ENCODE peak calls at places on chromosomes 1 and 21, in nine cellular contexts. B is A549, I is fibroblast of lung, R is IMR-90, N is psoas muscle, U is left ventricle myocardium inferior, H is vagina, J is AG04450, X is brain microvascular endothelial cell. M is an unnamed sample.

GRCh38 chr1:224183591-224184312 is 712 bp downstream of the DEGS1 start:
- DNase-seq in B (peak), I (peak), R (peak), N (peak), U (peak), H (no peak), J (no peak), X (peak), M (peak)

GRCh38 chr1:97849350-97850339 is 71.2 kb downstream of the DPYD start:
- DNase-seq in B (peak), I (peak), R (peak), N (no peak), U (no peak), H (no peak), J (peak), X (peak), M (no peak)

GRCh38 chr1:48619529-48619928 is 147.5 kb upstream of the SPATA6 start:
- DNase-seq in B (peak), I (no peak), R (peak), N (peak), U (no peak), H (no peak), J (no peak), X (peak), M (no peak)

GRCh38 chr1:54490361-54491248 is 57.4 kb upstream of the ACOT11 start:
- DNase-seq in B (no peak), I (no peak), R (no peak), N (no peak), U (peak), H (no peak), J (no peak), X (no peak), M (peak)

GRCh38 chr1:26724938-26725337 is 29.1 kb downstream of the ARID1A start:
- DNase-seq in B (no peak), I (no peak), R (no peak), N (no peak), U (no peak), H (no peak), J (no peak), X (no peak), M (no peak)

GRCh38 chr21:14742119-14742518 is 196.0 kb upstream of the SAMSN1 start:
- DNase-seq in B (no peak), I (no peak), R (no peak), N (no peak), U (no peak), H (no peak), J (no peak), X (no peak), M (no peak)

GRCh38 chr21:9767592-9768375 is 753.6 kb upstream of the TPTE start:
- DNase-seq in B (no peak), I (no peak), R (no peak), N (no peak), U (no peak), H (peak), J (no peak), X (no peak), M (no peak)

GRCh38 chr21:38843379-38843778 is 37.6 kb downstream of the ETS2 start:
- DNase-seq in B (no peak), I (no peak), R (no peak), N (no peak), U (no peak), H (no peak), J (no peak), X (no peak), M (no peak)

GRCh38 chr1:173914366-173914871 is 2.7 kb downstream of the SERPINC1 start:
- DNase-seq in B (peak), I (peak), R (peak), N (no peak), U (no peak), H (no peak), J (no peak), X (peak), M (no peak)

GRCh38 chr1:42380617-42381423 is at the start of gene RIMKLA:
- DNase-seq in B (peak), I (peak), R (peak), N (peak), U (peak), H (no peak), J (no peak), X (no peak), M (peak)

GRCh38 chr1:111052246-111052645 is 87.6 kb downstream of the DRAM2 start:
- DNase-seq in B (no peak), I (no peak), R (peak), N (no peak), U (no peak), H (no peak), J (no peak), X (no peak), M (no peak)

GRCh38 chr1:6260433-6260934 is 414 bp downstream of the GPR153 start:
- DNase-seq in B (no peak), I (no peak), R (no peak), N (peak), U (peak), H (no peak), J (no peak), X (no peak), M (peak)

GRCh38 chr1:229943988-229944743 is 122.9 kb upstream of the GALNT2 start:
- DNase-seq in B (no peak), I (no peak), R (no peak), N (no peak), U (no peak), H (no peak), J (no peak), X (no peak), M (no peak)

GRCh38 chr1:113747376-113747775 is 11.9 kb downstream of the PHTF1 start:
- DNase-seq in B (no peak), I (no peak), R (peak), N (no peak), U (no peak), H (no peak), J (no peak), X (no peak), M (no peak)

GRCh38 chr21:30552782-30553181 is 8.3 kb downstream of the KRTAP19-7 start:
- DNase-seq in B (no peak), I (no peak), R (no peak), N (no peak), U (no peak), H (no peak), J (no peak), X (no peak), M (no peak)

GRCh38 chr1:153697191-153697872 is 18.8 kb downstream of the NPR1 start:
- DNase-seq in B (peak), I (peak), R (no peak), N (peak), U (peak), H (peak), J (no peak), X (no peak), M (peak)

GRCh38 chr1:147769107-147769506 is 8.7 kb upstream of the GJA5 start:
- DNase-seq in B (no peak), I (peak), R (no peak), N (no peak), U (no peak), H (no peak), J (no peak), X (no peak), M (no peak)

DNA sequence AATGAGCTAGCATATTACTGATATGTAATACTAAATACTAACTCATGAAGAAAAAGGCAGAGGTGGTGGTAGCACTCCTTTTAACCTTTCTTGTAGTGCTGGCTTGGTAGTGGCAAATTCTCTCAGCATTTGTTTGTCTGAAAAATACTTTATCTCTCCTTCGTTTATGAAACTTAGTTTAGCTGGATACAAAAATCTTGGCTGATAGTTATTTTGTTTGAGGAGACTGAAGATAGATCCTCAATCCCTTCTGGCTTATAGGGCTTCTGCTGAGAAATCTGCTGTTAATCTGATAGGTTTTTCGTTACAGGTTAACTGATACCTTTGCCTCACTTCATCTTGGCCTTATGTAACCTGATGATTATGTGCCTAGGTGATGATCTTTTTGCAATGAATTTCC is 87.8 kb downstream of the LYPLAL1 start:
- DNase-seq in B (no peak), I (no peak), R (no peak), N (no peak), U (no peak), H (no peak), J (no peak), X (no peak), M (no peak)
- H3K27ac ChIP-seq in B (no peak), I (no peak), R (no peak), N (no peak), U (no peak), H (no peak), J (no peak), X (no peak), M (no peak)

DNA sequence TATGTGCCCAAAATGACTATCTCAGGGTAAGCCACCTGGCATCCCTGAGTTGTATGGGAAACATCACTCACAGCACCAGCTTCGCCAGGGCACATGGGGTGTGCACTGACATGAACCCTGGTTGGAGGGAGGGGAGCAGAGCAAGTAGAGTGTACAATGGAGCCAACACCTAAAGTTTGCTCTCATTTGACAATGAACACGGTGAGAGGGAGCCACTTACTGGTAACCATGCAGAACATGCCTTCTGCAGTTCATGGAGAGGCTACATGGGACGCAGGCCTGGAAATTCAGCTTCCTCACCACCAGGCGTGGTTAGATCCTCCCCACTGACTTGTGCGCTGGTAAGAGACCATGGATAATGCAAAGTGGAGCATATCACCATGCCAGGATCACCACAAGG is 10.0 kb upstream of the CPLANE2 start:
- DNase-seq in B (no peak), I (no peak), R (no peak), N (no peak), U (no peak), H (no peak), J (no peak), X (no peak), M (peak)
- TF ChIP-seq CTCF in B (no peak), I (no peak), R (no peak), N (no peak), U (no peak), H (no peak), J (no peak), X (no peak), M (no peak)

GRCh38 chr1:24411963-24412362 is 1.6 kb downstream of the STPG1 start:
- DNase-seq in B (no peak), I (no peak), R (peak), N (no peak), U (no peak), H (no peak), J (no peak), X (no peak), M (no peak)

GRCh38 chr1:24414884-24415333 is 693 bp upstream of the NIPAL3 start:
- DNase-seq in B (no peak), I (no peak), R (no peak), N (no peak), U (no peak), H (no peak), J (no peak), X (no peak), M (no peak)

GRCh38 chr1:24415334-24415909 is at the start of gene NIPAL3:
- DNase-seq in B (peak), I (peak), R (peak), N (peak), U (peak), H (peak), J (peak), X (peak), M (peak)

GRCh38 chr1:24412408-24412807 is 1.2 kb downstream of the STPG1 start:
- DNase-seq in B (no peak), I (no peak), R (no peak), N (no peak), U (no peak), H (no peak), J (no peak), X (no peak), M (no peak)

GRCh38 chr1:24413350-24414163 is at the start of gene STPG1:
- DNase-seq in B (peak), I (peak), R (peak), N (peak), U (peak), H (no peak), J (peak), X (peak), M (peak)
- H3K27ac ChIP-seq in B (peak), I (peak), R (peak), N (no peak), U (peak), H (peak), J (peak), X (peak), M (peak)

GRCh38 chr1:178724734-178725602 is at the start of gene RALGPS2:
- DNase-seq in B (peak), I (peak), R (peak), N (peak), U (peak), H (no peak), J (no peak), X (peak), M (peak)

GRCh38 chr1:178726545-178726944 is 1.5 kb downstream of the RALGPS2 start:
- DNase-seq in B (peak), I (no peak), R (no peak), N (no peak), U (no peak), H (no peak), J (no peak), X (no peak), M (no peak)

GRCh38 chr1:178724386-178724733 is 684 bp upstream of the RALGPS2 start:
- DNase-seq in B (no peak), I (no peak), R (no peak), N (no peak), U (no peak), H (no peak), J (no peak), X (no peak), M (no peak)

GRCh38 chr1:178727014-178727895 is 2.2 kb downstream of the RALGPS2 start:
- DNase-seq in B (peak), I (peak), R (no peak), N (no peak), U (no peak), H (no peak), J (no peak), X (no peak), M (no peak)

DNA sequence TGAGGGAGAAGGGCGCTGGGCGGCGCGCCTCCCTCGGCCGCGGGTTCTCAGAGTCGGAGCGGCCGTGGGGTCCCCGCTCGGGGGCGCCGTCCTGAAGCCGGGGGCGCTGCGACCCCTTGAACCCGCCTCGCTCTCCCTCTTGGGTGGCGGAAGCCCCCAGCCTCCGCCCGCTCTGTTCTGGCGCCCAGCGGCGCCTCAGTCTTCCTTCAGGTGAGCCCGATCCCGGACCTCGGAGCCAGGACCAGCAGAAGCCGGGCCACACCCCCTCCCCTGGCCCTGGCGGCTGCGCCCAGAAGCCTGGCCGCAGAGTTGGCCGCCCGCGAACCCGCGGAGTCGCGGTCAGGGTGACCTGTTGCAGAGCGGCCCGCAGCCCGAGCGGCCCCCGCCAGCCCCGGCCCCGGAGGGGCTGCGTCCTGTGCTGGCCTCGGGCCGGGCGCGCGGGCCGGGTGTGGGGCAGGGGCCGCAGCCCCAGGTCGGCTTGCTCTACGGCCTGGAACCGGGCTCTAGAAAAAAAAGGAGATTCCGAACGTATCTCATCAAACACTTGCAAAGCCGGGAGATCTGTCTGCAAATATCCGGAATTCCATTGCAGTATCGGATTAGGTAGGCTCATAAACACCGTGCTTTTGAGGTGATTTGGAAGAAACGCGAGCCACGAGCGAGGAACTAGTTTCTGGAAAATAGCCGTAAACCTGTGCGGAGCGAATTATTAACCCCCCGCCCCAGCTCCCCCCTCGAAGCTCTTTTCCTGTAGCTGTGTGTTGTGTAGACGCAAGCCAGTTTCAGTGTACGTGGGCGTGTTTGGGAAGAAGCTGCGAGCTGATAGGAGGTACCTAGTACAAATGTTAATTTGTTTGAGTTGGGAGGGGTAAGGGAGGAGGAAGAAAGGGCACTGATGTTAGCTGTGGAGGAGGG is 816 bp downstream of the RALGPS2 start:
- DNase-seq in B (peak), I (peak), R (peak), N (peak), U (peak), H (no peak), J (no peak), X (peak), M (peak)
- TF ChIP-seq CTCF in B (peak), I (peak), R (no peak), N (no peak), U (no peak), H (no peak), J (peak), X (no peak), M (no peak)

GRCh38 chr1:15650433-15650832 is 33.2 kb downstream of the DDI2 start:
- DNase-seq in B (no peak), I (no peak), R (no peak), N (no peak), U (no peak), H (no peak), J (no peak), X (no peak), M (no peak)

GRCh38 chr1:15649937-15650336 is 32.7 kb downstream of the DDI2 start:
- DNase-seq in B (no peak), I (no peak), R (no peak), N (no peak), U (no peak), H (no peak), J (no peak), X (no peak), M (no peak)

GRCh38 chr1:15656464-15656863 is 27.7 kb upstream of the PLEKHM2 start:
- DNase-seq in B (no peak), I (no peak), R (no peak), N (no peak), U (no peak), H (no peak), J (no peak), X (no peak), M (no peak)

GRCh38 chr1:15657026-15657425 is 27.1 kb upstream of the PLEKHM2 start:
- DNase-seq in B (no peak), I (no peak), R (no peak), N (no peak), U (no peak), H (no peak), J (no peak), X (no peak), M (no peak)

GRCh38 chr1:15654091-15654690 is 29.9 kb upstream of the PLEKHM2 start:
- DNase-seq in B (no peak), I (no peak), R (no peak), N (no peak), U (no peak), H (no peak), J (no peak), X (no peak), M (no peak)
- H3K27ac ChIP-seq in B (no peak), I (no peak), R (no peak), N (peak), U (no peak), H (no peak), J (no peak), X (no peak), M (no peak)

DNA sequence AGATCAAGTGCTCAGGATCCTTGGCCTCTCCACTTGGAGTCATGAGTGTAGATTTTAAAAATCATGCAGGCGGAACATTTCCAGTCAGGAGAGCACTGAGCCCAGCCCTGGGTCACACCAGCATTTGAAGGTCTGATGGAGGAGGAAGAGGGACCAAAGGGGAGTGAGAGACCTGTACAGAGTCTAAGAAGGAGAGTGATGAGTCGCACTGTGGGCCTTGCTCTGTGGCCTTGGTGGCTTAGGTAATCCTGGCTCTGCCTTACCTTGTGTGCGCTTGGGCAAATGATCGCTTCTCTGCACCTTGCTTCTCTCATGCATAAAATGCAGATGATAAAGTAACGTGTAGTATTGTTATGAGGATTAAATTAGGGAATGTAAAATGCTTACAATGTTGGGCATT is 225.3 kb downstream of the SDCCAG8 start:
- DNase-seq in B (no peak), I (no peak), R (no peak), N (no peak), U (no peak), H (no peak), J (no peak), X (no peak), M (no peak)
- TF ChIP-seq CTCF in B (no peak), I (no peak), R (no peak), N (no peak), U (no peak), H (no peak), J (no peak), X (no peak), M (no peak)

DNA sequence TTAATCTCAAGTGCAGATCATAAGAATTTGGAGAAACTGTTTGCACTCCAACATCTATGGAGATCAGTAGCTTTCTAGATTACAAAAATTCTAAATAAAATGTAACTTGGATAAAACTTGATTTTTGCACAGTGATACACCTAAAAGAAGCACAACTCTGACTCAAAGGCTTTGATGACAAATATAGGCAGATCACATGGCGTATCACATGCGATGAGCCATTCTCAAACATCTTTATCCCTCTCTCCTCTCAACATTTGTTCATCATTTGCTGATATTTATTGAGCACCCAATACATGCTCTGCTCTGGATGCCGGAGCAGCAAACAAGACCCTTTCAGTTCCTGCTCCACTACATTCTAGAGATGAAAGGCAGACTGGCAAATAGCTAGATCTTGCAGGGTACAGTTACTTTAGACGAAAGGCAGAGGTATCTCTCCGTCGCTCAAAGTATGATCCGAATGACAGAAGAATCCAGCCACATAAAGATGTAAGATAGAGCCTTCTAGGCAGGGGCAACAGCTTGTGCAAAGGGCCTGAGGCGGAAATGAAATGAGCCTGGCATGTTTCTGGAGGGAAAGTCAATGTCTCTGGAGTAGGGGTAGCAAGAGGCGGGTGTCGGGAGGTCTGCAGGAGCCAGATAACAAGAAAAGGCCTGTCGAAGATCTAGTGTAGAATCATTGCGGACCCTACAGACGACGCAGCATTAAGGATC is 145.8 kb upstream of the ERRFI1 start:
- DNase-seq in B (no peak), I (no peak), R (peak), N (no peak), U (no peak), H (no peak), J (no peak), X (no peak), M (no peak)
- H3K27ac ChIP-seq in B (peak), I (no peak), R (no peak), N (no peak), U (no peak), H (no peak), J (peak), X (no peak), M (no peak)